ENCODE peak calls at places on chromosomes 6 and 20, in nine cellular contexts. W, G, Z, D, J, R, C, M and S are unnamed samples.

GRCh38 chr6:31163922-31164321 is 5.5 kb downstream of the TCF19 start:
- DNase-seq in W (no peak), J (no peak), M (no peak), G (no peak), D (no peak), R (peak; percentile 25), C (no peak), Z (no peak), S (no peak)

GRCh38 chr6:53906842-53907241 is 112.0 kb downstream of the LRRC1 start:
- DNase-seq in M (no peak), W (no peak), D (no peak), J (peak; percentile 16), G (no peak), C (no peak), Z (no peak), R (no peak), S (no peak)

GRCh38 chr20:46607191-46607848 is 43.9 kb downstream of the SLC13A3 start:
- DNase-seq in J (no peak), R (no peak), G (no peak), W (no peak), D (no peak), Z (no peak), C (no peak), M (no peak), S (no peak)

GRCh38 chr20:17645546-17646208 is 36.4 kb downstream of the RRBP1 start:
- DNase-seq in D (no peak), Z (no peak), C (no peak), R (no peak), M (no peak), W (no peak), J (no peak), G (no peak), S (no peak)

GRCh38 chr6:49776444-49776843 is 10.6 kb downstream of the PGK2 start:
- DNase-seq in W (no peak), D (no peak), R (no peak), C (no peak), Z (no peak), J (no peak), G (no peak), M (no peak), S (no peak)

GRCh38 chr6:163405412-163406309 is 8.9 kb upstream of the QKI start:
- DNase-seq in D (peak; percentile 68), Z (no peak), C (no peak), M (no peak), W (no peak), R (no peak), G (no peak), J (peak; percentile 65), S (no peak)

GRCh38 chr6:43263314-43264178 is 20.3 kb downstream of the TTBK1 start:
- DNase-seq in Z (peak; percentile 41), D (peak; percentile 73), R (peak; percentile 51), G (peak; percentile 58), W (peak; percentile 60), J (peak; percentile 29), M (no peak), C (no peak), S (peak; percentile 62)

GRCh38 chr6:170227521-170227983 is 63.3 kb downstream of the DLL1 start:
- DNase-seq in Z (no peak), D (no peak), J (no peak), W (no peak), M (no peak), R (peak; percentile 43), C (no peak), G (no peak), S (no peak)

GRCh38 chr20:2289475-2289874 is 6.3 kb upstream of the TGM3 start:
- DNase-seq in G (no peak), M (no peak), C (no peak), Z (peak; percentile 67), W (no peak), R (no peak), D (no peak), J (no peak), S (no peak)